ENCODE peak calls at places on chromosomes 16 and 17, in eight cellular contexts. One of them, this sample, is unnamed.

GRCh38 chr16:48608452-48608851 is 1.5 kb downstream of the N4BP1 start:
- DNase-seq in body of pancreas: no peak
- DNase-seq in NCI-H510A: no peak
- DNase-seq in NCI-H1930: no peak
- DNase-seq in Calu3: no peak
- DNase-seq in anterior cingulate cortex: no peak
- DNase-seq in activated CD4-positive, alpha-beta T cell treated with anti-CD3 and anti-CD28 coated beads, Interleukin-2, amount 50 U/mL, for 4 hours: no peak
- DNase-seq in naive thymus-derived CD4-positive, alpha-beta T cell: peak
- DNase-seq in this sample: no peak

GRCh38 chr16:75532142-75532765 is 3.7 kb downstream of the CHST5 start:
- DNase-seq in body of pancreas: no peak
- DNase-seq in NCI-H510A: no peak
- DNase-seq in NCI-H1930: no peak
- DNase-seq in Calu3: no peak
- DNase-seq in anterior cingulate cortex: no peak
- DNase-seq in activated CD4-positive, alpha-beta T cell treated with anti-CD3 and anti-CD28 coated beads, Interleukin-2, amount 50 U/mL, for 4 hours: no peak
- DNase-seq in naive thymus-derived CD4-positive, alpha-beta T cell: no peak
- DNase-seq in this sample: no peak

GRCh38 chr16:7270006-7270405 is 62.6 kb upstream of the RBFOX1 start:
- DNase-seq in body of pancreas: no peak
- DNase-seq in NCI-H510A: no peak
- DNase-seq in NCI-H1930: no peak
- DNase-seq in Calu3: no peak
- DNase-seq in anterior cingulate cortex: no peak
- DNase-seq in activated CD4-positive, alpha-beta T cell treated with anti-CD3 and anti-CD28 coated beads, Interleukin-2, amount 50 U/mL, for 4 hours: no peak
- DNase-seq in naive thymus-derived CD4-positive, alpha-beta T cell: no peak
- DNase-seq in this sample: peak

GRCh38 chr17:51487947-51488346 is 227.6 kb downstream of the UTP18 start:
- DNase-seq in body of pancreas: no peak
- DNase-seq in NCI-H510A: no peak
- DNase-seq in NCI-H1930: peak
- DNase-seq in Calu3: peak
- DNase-seq in anterior cingulate cortex: no peak
- DNase-seq in activated CD4-positive, alpha-beta T cell treated with anti-CD3 and anti-CD28 coated beads, Interleukin-2, amount 50 U/mL, for 4 hours: peak
- DNase-seq in naive thymus-derived CD4-positive, alpha-beta T cell: peak
- DNase-seq in this sample: no peak

GRCh38 chr16:30903596-30903995 is 7.2 kb downstream of the CTF1 start:
- DNase-seq in body of pancreas: peak
- DNase-seq in NCI-H510A: no peak
- DNase-seq in NCI-H1930: no peak
- DNase-seq in Calu3: no peak
- DNase-seq in anterior cingulate cortex: no peak
- DNase-seq in activated CD4-positive, alpha-beta T cell treated with anti-CD3 and anti-CD28 coated beads, Interleukin-2, amount 50 U/mL, for 4 hours: no peak
- DNase-seq in naive thymus-derived CD4-positive, alpha-beta T cell: no peak
- DNase-seq in this sample: peak

GRCh38 chr17:21286066-21286770 is 1.7 kb downstream of the MAP2K3 start:
- DNase-seq in body of pancreas: peak
- DNase-seq in NCI-H510A: peak
- DNase-seq in NCI-H1930: no peak
- DNase-seq in Calu3: peak
- DNase-seq in anterior cingulate cortex: no peak
- DNase-seq in activated CD4-positive, alpha-beta T cell treated with anti-CD3 and anti-CD28 coated beads, Interleukin-2, amount 50 U/mL, for 4 hours: no peak
- DNase-seq in naive thymus-derived CD4-positive, alpha-beta T cell: no peak
- DNase-seq in this sample: peak

GRCh38 chr17:44959821-44960523 is 8.1 kb downstream of the C1QL1 start:
- DNase-seq in body of pancreas: no peak
- DNase-seq in NCI-H510A: no peak
- DNase-seq in NCI-H1930: no peak
- DNase-seq in Calu3: no peak
- DNase-seq in anterior cingulate cortex: no peak
- DNase-seq in activated CD4-positive, alpha-beta T cell treated with anti-CD3 and anti-CD28 coated beads, Interleukin-2, amount 50 U/mL, for 4 hours: peak
- DNase-seq in naive thymus-derived CD4-positive, alpha-beta T cell: no peak
- DNase-seq in this sample: no peak

GRCh38 chr17:69525920-69526841 is 111.7 kb downstream of the MAP2K6 start:
- DNase-seq in body of pancreas: peak
- DNase-seq in NCI-H510A: no peak
- DNase-seq in NCI-H1930: peak
- DNase-seq in Calu3: peak
- DNase-seq in anterior cingulate cortex: peak
- DNase-seq in activated CD4-positive, alpha-beta T cell treated with anti-CD3 and anti-CD28 coated beads, Interleukin-2, amount 50 U/mL, for 4 hours: no peak
- DNase-seq in naive thymus-derived CD4-positive, alpha-beta T cell: no peak
- DNase-seq in this sample: peak

GRCh38 chr17:79125503-79125902 is 50.9 kb downstream of the ENGASE start:
- DNase-seq in body of pancreas: no peak
- DNase-seq in NCI-H510A: no peak
- DNase-seq in NCI-H1930: no peak
- DNase-seq in Calu3: no peak
- DNase-seq in anterior cingulate cortex: no peak
- DNase-seq in activated CD4-positive, alpha-beta T cell treated with anti-CD3 and anti-CD28 coated beads, Interleukin-2, amount 50 U/mL, for 4 hours: no peak
- DNase-seq in naive thymus-derived CD4-positive, alpha-beta T cell: no peak
- DNase-seq in this sample: no peak

GRCh38 chr17:81157848-81158687 is 7.2 kb upstream of the PVALEF start:
- DNase-seq in body of pancreas: no peak
- DNase-seq in NCI-H510A: no peak
- DNase-seq in NCI-H1930: no peak
- DNase-seq in Calu3: no peak
- DNase-seq in anterior cingulate cortex: no peak
- DNase-seq in activated CD4-positive, alpha-beta T cell treated with anti-CD3 and anti-CD28 coated beads, Interleukin-2, amount 50 U/mL, for 4 hours: no peak
- DNase-seq in naive thymus-derived CD4-positive, alpha-beta T cell: no peak
- DNase-seq in this sample: no peak

GRCh38 chr17:45850011-45850410 is 5.3 kb downstream of the SPPL2C start:
- DNase-seq in body of pancreas: no peak
- DNase-seq in NCI-H510A: no peak
- DNase-seq in NCI-H1930: no peak
- DNase-seq in Calu3: no peak
- DNase-seq in anterior cingulate cortex: no peak
- DNase-seq in activated CD4-positive, alpha-beta T cell treated with anti-CD3 and anti-CD28 coated beads, Interleukin-2, amount 50 U/mL, for 4 hours: no peak
- DNase-seq in naive thymus-derived CD4-positive, alpha-beta T cell: no peak
- DNase-seq in this sample: no peak

GRCh38 chr17:77432791-77433190 is 292.0 kb downstream of the SEC14L1 start:
- DNase-seq in body of pancreas: no peak
- DNase-seq in NCI-H510A: no peak
- DNase-seq in NCI-H1930: no peak
- DNase-seq in Calu3: no peak
- DNase-seq in anterior cingulate cortex: no peak
- DNase-seq in activated CD4-positive, alpha-beta T cell treated with anti-CD3 and anti-CD28 coated beads, Interleukin-2, amount 50 U/mL, for 4 hours: no peak
- DNase-seq in naive thymus-derived CD4-positive, alpha-beta T cell: no peak
- DNase-seq in this sample: no peak

GRCh38 chr17:77693776-77694175 is 264.7 kb upstream of the TNRC6C start:
- DNase-seq in body of pancreas: no peak
- DNase-seq in NCI-H510A: no peak
- DNase-seq in NCI-H1930: no peak
- DNase-seq in Calu3: no peak
- DNase-seq in anterior cingulate cortex: no peak
- DNase-seq in activated CD4-positive, alpha-beta T cell treated with anti-CD3 and anti-CD28 coated beads, Interleukin-2, amount 50 U/mL, for 4 hours: no peak
- DNase-seq in naive thymus-derived CD4-positive, alpha-beta T cell: no peak
- DNase-seq in this sample: no peak

GRCh38 chr17:6437466-6437865 is 2.5 kb upstream of the AIPL1 start:
- DNase-seq in body of pancreas: no peak
- DNase-seq in NCI-H510A: no peak
- DNase-seq in NCI-H1930: no peak
- DNase-seq in Calu3: no peak
- DNase-seq in anterior cingulate cortex: no peak
- DNase-seq in activated CD4-positive, alpha-beta T cell treated with anti-CD3 and anti-CD28 coated beads, Interleukin-2, amount 50 U/mL, for 4 hours: no peak
- DNase-seq in naive thymus-derived CD4-positive, alpha-beta T cell: no peak
- DNase-seq in this sample: no peak

This sample was measured in gastrocnemius medialis.